ENCODE peak calls at places on chromosomes 2 and 18, in five cellular contexts. U is heart right ventricle; H is right cardiac atrium; C is endothelial cell of umbilical vein; X is naive thymus-derived CD4-positive, alpha-beta T cell. D is an unnamed sample. For H3K4me1, the result is how much of the 10 kb centered on the place peaks cover.

GRCh38 chr2:136238552-136239346 is 120.8 kb upstream of the CXCR4 start:
- DNase-seq in H (no peak), X (no peak), U (no peak), C (peak), D (no peak)

GRCh38 chr18:46393230-46393629 is 263.8 kb downstream of the LOXHD1 start:
- DNase-seq in X (no peak), U (no peak), C (no peak), H (no peak), D (no peak)

GRCh38 chr18:62177271-62177670 is 9.6 kb downstream of the PIGN start:
- DNase-seq in H (no peak), C (peak), X (no peak), U (no peak), D (no peak)

GRCh38 chr2:54013996-54014395 is 43.2 kb upstream of the PSME4 start:
- DNase-seq in X (no peak), H (no peak), U (no peak), C (no peak), D (no peak)

GRCh38 chr2:192194065-192194865 is 468 bp downstream of the TMEFF2 start:
- DNase-seq in X (peak), U (no peak), H (peak), C (peak), D (peak)

GRCh38 chr18:49669403-49669802 is 107.5 kb downstream of the LIPG start:
- DNase-seq in H (no peak), U (no peak), C (no peak), X (no peak), D (no peak)

GRCh38 chr2:180291552-180292421 is 284.7 kb upstream of the CWC22 start:
- DNase-seq in X (no peak), C (no peak), U (no peak), H (no peak), D (no peak)

GRCh38 chr2:25276569-25277465 is 64.9 kb downstream of the DNMT3A start:
- DNase-seq in U (peak), X (peak), H (peak), C (peak), D (no peak)

GRCh38 chr2:171327043-171327496 is 106.7 kb downstream of the METTL8 start:
- DNase-seq in C (peak), H (no peak), X (no peak), U (no peak), D (no peak)

GRCh38 chr2:173991857-173992588 is 26.9 kb upstream of the SP3 start:
- DNase-seq in U (peak), H (peak), C (no peak), X (no peak), D (peak)

GRCh38 chr2:47297767-47298401 is 105.1 kb upstream of the MSH2 start:
- DNase-seq in C (no peak), U (no peak), X (no peak), H (no peak), D (no peak)

GRCh38 chr2:47298739-47299138 is 104.2 kb upstream of the MSH2 start:
- DNase-seq in U (no peak), H (no peak), C (no peak), X (no peak), D (no peak)

GRCh38 chr2:47295981-47296350 is 107.0 kb upstream of the MSH2 start:
- DNase-seq in C (no peak), H (no peak), U (no peak), X (no peak), D (no peak)

GRCh38 chr2:47293967-47294366 is 109.0 kb upstream of the MSH2 start:
- DNase-seq in H (peak), X (no peak), C (no peak), U (no peak), D (no peak)

DNA sequence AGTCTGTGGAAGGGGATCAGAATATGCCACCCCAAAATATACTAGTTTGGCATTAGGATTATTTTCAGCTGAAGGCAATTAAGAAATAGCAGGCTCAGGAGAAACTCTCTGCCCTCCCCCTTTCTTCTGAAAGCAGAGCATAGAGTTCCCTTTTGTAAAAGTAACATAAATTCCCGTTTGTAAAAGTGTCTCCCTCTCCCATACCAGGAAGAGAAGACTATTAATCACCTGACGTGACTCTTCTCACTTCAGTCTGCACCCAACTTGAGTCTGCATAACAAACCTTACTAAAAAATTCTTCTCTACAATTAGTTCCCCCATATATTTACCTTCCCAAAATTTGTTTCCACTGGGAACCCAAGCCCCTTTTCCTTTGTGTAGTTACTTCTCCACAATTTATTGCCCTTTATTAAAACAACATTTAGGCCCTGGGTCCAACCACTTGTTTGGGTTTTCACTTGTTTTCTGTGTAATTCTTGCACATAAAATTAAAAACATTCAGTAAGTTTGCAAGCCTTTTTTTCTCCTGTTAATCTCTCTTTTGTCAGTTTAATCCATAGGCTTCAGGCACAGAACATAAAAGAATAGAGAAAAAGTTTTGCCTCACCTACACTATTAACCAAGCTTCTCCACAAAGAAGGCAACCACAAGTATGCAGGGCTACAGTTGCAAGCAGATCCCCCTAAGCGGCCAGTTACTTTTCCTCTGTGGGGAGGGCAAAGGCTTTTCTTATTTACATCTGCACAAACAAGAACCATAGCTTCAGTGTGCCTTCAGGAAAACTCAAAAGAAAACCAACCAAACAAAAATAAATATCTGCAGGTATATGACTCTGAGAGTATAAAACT is 107.6 kb upstream of the MSH2 start:
- DNase-seq in U (no peak), X (no peak), C (no peak), H (no peak), D (no peak)
- H3K4me1 ChIP-seq in U (under half), X (under half), C (under half), H (under half), D (under half)

GRCh38 chr2:233082934-233083755 is 23.0 kb downstream of the INPP5D start:
- DNase-seq in X (no peak), H (no peak), C (peak), U (no peak), D (no peak)
- H3K4me1 ChIP-seq in X (half or more), H (under half), C (under half), U (half or more), D (under half)

GRCh38 chr18:33871363-33872025 is 293.5 kb downstream of the ASXL3 start:
- DNase-seq in H (no peak), C (no peak), U (no peak), X (no peak), D (no peak)
- H3K4me1 ChIP-seq in H (under half), C (under half), U (under half), X (under half), D (under half)

DNA sequence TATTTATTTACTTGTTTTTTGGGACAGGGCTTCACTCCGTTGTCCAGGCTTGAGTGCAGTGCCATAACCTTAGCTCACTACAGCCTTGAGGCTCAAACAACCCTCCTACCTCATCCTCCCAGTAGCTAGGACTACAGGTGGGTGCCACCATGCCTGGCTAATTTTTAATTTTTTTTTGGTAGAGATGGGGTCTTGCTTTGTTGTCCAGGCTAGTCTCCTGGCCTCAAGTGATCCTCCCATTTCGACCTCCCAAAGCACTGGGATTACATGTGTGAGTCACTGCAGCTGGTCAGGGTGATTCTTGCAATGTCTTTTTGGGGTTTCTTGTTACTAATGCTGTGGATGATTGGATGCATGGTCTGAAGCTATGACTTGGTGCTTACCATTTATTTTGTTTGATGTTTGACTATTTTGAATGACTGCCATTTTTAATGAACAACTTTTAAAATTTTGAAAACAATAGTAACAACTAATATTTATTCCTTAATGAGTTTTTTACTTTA is 6.5 kb downstream of the CERS6 start:
- DNase-seq in U (no peak), C (no peak), X (no peak), H (no peak), D (no peak)
- H3K4me1 ChIP-seq in U (under half), C (under half), X (under half), H (under half), D (half or more)

DNA sequence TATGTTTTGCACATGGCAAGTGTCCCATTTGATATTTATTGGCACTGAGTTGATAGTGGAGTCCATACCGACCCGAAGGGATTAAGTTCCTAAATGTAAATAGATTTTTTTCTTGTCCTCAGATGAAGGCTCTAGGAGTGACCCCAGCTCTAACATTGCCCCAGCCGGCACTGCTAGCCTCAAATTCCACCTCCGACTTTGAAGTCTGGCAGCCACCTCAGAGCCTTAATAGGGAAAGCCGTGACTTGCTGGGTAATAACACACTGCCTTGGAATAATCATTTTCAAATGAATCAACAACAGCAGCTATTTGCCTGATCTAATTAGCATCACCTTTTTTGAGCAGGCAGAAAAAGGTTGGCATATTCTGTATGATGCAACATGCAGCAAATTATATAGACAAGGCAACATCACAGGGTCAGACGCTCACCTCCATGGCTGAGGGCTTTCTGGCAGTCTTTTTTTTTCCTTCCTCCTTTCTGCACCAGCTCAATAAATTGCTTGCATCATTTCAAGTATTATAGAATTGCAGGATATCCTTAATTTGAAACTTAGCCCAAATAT is 276.4 kb upstream of the ATP5MC3 start:
- DNase-seq in H (no peak), U (no peak), C (no peak), X (no peak), D (no peak)
- H3K4me1 ChIP-seq in H (under half), U (under half), C (under half), X (under half), D (under half)

GRCh38 chr2:65354773-65355172 is 77.6 kb downstream of the SPRED2 start:
- DNase-seq in U (no peak), C (no peak), X (no peak), H (no peak), D (no peak)

GRCh38 chr2:65351234-65351947 is 81.0 kb downstream of the SPRED2 start:
- DNase-seq in H (peak), C (no peak), X (no peak), U (no peak), D (no peak)

GRCh38 chr2:65351948-65352595 is 80.3 kb downstream of the SPRED2 start:
- DNase-seq in X (no peak), H (no peak), C (no peak), U (no peak), D (no peak)

GRCh38 chr2:65353927-65354326 is 78.5 kb downstream of the SPRED2 start:
- DNase-seq in U (no peak), H (no peak), X (no peak), C (no peak), D (no peak)

DNA sequence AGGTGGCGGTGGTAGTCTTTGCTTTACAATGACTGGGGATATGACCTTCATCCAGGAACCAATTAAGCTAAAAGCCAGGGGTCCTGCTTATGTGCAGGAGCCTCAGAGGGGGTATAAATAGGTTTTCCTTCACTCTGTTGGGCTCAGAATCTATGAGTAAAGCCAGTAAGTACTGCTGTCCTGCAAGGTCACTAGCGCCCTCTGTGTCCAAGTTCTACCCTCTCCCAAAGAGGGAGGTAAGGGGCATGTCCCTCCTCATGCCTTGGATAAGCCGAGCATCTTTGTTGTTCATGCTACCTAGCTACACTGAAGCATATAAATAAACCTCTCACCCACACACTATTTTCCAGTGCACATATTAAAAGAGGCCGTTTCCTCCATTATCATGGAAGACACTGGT is 79.4 kb downstream of the SPRED2 start:
- DNase-seq in X (no peak), H (no peak), C (no peak), U (no peak), D (no peak)
- H3K4me1 ChIP-seq in X (under half), H (under half), C (under half), U (half or more), D (under half)

GRCh38 chr18:37219257-37219656 is 346.3 kb downstream of the CELF4 start:
- DNase-seq in C (no peak), H (no peak), U (no peak), X (no peak), D (no peak)
- H3K4me1 ChIP-seq in C (under half), H (under half), U (under half), X (under half), D (under half)

GRCh38 chr2:66446178-66446860 is 11.4 kb downstream of the MEIS1 start:
- DNase-seq in X (no peak), C (no peak), U (peak), H (peak), D (no peak)
- H3K4me1 ChIP-seq in X (under half), C (under half), U (under half), H (under half), D (under half)

D was measured in right atrium auricular region.